ENCODE peak calls at places on chromosome 15, in ten cellular contexts. Z is A549, L is SK-N-SH, T is heart left ventricle, D is cardiac muscle cell, O is PC-3, Y is AG04450, K is sigmoid colon, V is fibroblast of pulmonary artery, H is endodermal cell. W is an unnamed sample.

GRCh38 chr15:37095993-37096877 is 4.1 kb downstream of the MEIS2 start:
- DNase-seq in Z (no peak), L (peak; percentile 51), T (no peak), D (peak; percentile 68), O (no peak), Y (no peak), K (peak; percentile 81), V (no peak), H (peak; percentile 84), W (no peak)

GRCh38 chr15:38217181-38217580 is 35.5 kb upstream of the SPRED1 start:
- DNase-seq in Z (no peak), L (no peak), T (no peak), D (peak; percentile 80), O (peak; percentile 82), Y (peak; percentile 23), K (no peak), V (peak; percentile 64), H (no peak), W (peak; percentile 87)

GRCh38 chr15:68228143-68228970 is 1.2 kb downstream of the CLN6 start:
- DNase-seq in Z (no peak), L (peak; percentile 43), T (no peak), D (peak; percentile 15), O (peak; percentile 9), Y (no peak), K (no peak), V (peak; percentile 8), H (peak; percentile 68), W (peak; percentile 12)

GRCh38 chr15:46080018-46080417 is 445.2 kb downstream of the SQOR start:
- DNase-seq in Z (no peak), L (peak; percentile 61), T (no peak), D (no peak), O (no peak), Y (no peak), K (no peak), V (no peak), H (peak; percentile 52), W (no peak)

GRCh38 chr15:84819291-84819768 is 2.2 kb downstream of the ALPK3 start:
- DNase-seq in Z (no peak), L (peak; percentile 46), T (peak; percentile 76), D (peak; percentile 44), O (no peak), Y (no peak), K (no peak), V (no peak), H (peak; percentile 67), W (no peak)

GRCh38 chr15:90232196-90232595 is 1.5 kb downstream of the CIB1 start:
- DNase-seq in Z (no peak), L (no peak), T (no peak), D (no peak), O (peak; percentile 39), Y (no peak), K (no peak), V (no peak), H (no peak), W (no peak)

GRCh38 chr15:39400002-39400401 is 180.9 kb upstream of the THBS1 start:
- DNase-seq in Z (no peak), L (no peak), T (no peak), D (no peak), O (no peak), Y (no peak), K (no peak), V (no peak), H (no peak), W (no peak)

GRCh38 chr15:99248000-99248727 is 1.2 kb downstream of the TTC23 start:
- DNase-seq in Z (no peak), L (no peak), T (no peak), D (no peak), O (no peak), Y (no peak), K (no peak), V (no peak), H (no peak), W (no peak)

GRCh38 chr15:50224606-50225005 is 40.9 kb downstream of the HDC start:
- DNase-seq in Z (no peak), L (no peak), T (no peak), D (peak; percentile 45), O (no peak), Y (no peak), K (no peak), V (peak; percentile 18), H (no peak), W (peak; percentile 69)

GRCh38 chr15:57922780-57923179 is 142.7 kb downstream of the ALDH1A2 start:
- DNase-seq in Z (no peak), L (peak; percentile 25), T (peak; percentile 77), D (peak; percentile 55), O (peak; percentile 68), Y (no peak), K (no peak), V (peak; percentile 67), H (no peak), W (peak; percentile 14)

GRCh38 chr15:58854598-58854997 is 78.9 kb downstream of the SLTM start:
- DNase-seq in Z (no peak), L (no peak), T (no peak), D (peak; percentile 42), O (no peak), Y (no peak), K (no peak), V (peak; percentile 31), H (no peak), W (no peak)

GRCh38 chr15:62066663-62067447 is at the start of gene C2CD4A:
- DNase-seq in Z (peak; percentile 27), L (no peak), T (peak; percentile 56), D (peak; percentile 66), O (peak; percentile 70), Y (no peak), K (peak; percentile 79), V (peak; percentile 83), H (peak; percentile 95), W (peak; percentile 54)

GRCh38 chr15:52257734-52258062 is 37.9 kb downstream of the MYO5C start:
- DNase-seq in Z (no peak), L (no peak), T (no peak), D (peak; percentile 77), O (no peak), Y (no peak), K (no peak), V (peak; percentile 50), H (peak; percentile 79), W (peak; percentile 57)

GRCh38 chr15:83320404-83320803 is 35.9 kb upstream of the BNC1 start:
- DNase-seq in Z (no peak), L (no peak), T (no peak), D (peak; percentile 95), O (no peak), Y (no peak), K (no peak), V (peak; percentile 94), H (no peak), W (peak; percentile 77)

GRCh38 chr15:91562698-91563097 is 290.8 kb upstream of the SLCO3A1 start:
- DNase-seq in Z (no peak), L (no peak), T (no peak), D (no peak), O (no peak), Y (no peak), K (no peak), V (no peak), H (no peak), W (no peak)
- H3K4me3 ChIP-seq in Z (no peak overlapping the region), L (no peak overlapping the region), T (no peak overlapping the region), D (no peak overlapping the region), O (no peak overlapping the region), Y (no peak overlapping the region), K (no peak overlapping the region), V (no peak overlapping the region), H (no peak overlapping the region), W (no peak overlapping the region)

DNA sequence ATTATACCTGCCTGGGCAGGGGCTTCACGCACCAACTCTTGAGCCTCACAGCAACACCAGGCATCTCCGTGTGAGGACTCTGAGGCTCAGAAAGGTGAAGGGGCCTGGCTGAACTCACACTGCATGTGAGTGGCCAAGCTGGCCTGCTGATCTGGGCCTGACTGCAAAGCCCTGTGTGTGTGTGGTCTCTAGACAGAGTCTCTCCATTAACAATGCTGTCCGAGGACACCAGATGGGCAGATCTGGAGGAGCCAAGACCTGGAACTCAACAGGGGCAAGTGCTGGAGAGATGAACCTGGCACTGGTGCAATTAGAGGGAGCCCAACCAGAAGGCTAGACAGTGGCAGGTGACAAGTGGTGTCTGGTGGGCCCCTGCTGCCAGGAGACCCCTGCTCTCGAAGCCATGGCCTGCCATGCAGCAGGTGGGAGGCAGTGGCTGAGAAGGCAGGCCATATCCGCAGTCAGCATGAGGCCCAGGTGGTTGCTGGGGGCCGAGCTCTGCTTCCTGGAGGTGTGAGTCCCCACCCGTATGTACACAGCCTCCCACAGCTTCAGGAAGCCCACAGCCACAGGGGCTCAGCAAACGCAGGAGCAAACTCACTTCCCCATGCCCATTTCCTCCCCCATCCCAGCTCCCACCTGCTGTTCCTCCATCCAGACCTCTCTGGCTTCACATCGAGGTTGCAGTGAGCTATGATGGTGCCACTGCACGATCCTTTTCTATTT is 39.0 kb downstream of the CYP11A1 start:
- DNase-seq in Z (no peak), L (no peak), T (no peak), D (no peak), O (no peak), Y (no peak), K (no peak), V (no peak), H (no peak), W (no peak)
- TF ChIP-seq CTCF in Z (no peak), L (no peak), T (no peak), D (no peak), O (no peak), Y (no peak), K (no peak), V (no peak), H (no peak), W (no peak)

DNA sequence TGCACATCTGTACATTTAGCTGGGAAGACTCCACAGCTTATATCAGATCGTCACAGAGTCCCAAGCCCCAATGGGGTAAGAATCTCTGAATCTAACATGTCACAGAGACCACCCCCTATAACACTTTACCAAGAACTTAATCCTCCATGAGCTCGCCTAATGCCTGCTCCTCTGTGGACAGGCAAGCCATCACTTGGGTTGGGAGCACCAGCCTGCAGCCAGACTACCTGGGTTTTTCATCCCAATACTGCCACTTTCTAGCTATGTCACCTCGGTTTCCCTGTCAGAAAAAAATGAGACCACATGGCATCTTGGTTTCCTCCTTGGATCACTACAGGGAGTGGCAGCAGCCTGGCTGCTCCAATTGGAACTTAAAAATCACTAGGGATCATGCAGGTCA is 277.9 kb upstream of the TLE3 start:
- DNase-seq in Z (no peak), L (no peak), T (no peak), D (no peak), O (no peak), Y (no peak), K (no peak), V (no peak), H (no peak), W (no peak)
- H3K4me3 ChIP-seq in Z (no peak overlapping the region), L (no peak overlapping the region), T (no peak overlapping the region), D (no peak overlapping the region), O (no peak overlapping the region), Y (no peak overlapping the region), K (no peak overlapping the region), V (no peak overlapping the region), H (no peak overlapping the region), W (no peak overlapping the region)

DNA sequence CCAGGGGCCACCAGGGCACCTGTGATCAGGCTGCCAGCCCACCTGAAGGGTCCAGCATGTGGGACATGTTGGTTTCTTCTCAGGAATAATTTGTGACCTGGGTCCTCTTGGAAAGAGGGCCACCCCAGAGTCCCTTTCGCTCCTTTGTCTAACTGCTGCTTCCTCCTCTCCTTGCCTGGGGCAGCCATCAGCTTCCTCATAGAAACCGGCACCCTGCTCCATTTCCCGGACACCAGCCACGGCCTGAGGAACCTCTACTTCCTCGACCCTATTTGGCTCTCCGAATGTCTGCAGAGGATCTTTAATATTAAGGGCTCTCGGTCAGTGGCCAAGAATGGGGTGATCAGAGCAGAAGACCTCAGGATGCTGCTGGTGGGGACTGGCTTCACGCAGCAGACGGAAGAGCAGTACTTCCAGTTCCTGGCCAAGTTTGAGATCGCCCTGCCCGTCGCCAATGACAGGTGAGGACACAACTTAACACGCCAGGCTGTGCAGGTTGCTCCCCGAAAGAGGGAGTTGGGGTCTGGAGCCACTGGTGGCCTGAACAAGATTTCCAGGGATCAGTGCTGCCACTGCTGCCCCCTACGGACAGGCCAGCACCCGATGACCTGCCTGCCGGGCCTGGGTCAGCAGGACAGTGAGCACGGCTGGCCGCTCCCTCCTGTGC is 109.7 kb downstream of the LRRK1 start:
- DNase-seq in Z (no peak), L (no peak), T (no peak), D (no peak), O (no peak), Y (no peak), K (peak; percentile 48), V (no peak), H (peak; percentile 48), W (no peak)
- TF ChIP-seq CTCF in Z (no peak), L (no peak), T (no peak), D (no peak), O (no peak), Y (no peak), K (no peak), V (no peak), H (peak; percentile 56), W (no peak)